ENCODE peak calls at places on chromosomes 1 and 21, in ten cellular contexts. One of them, this sample, is unnamed.

GRCh38 chr1:225534135-225534534 is 106.3 kb upstream of the LBR start:
- DNase-seq in HCEC 1CT: no peak
- DNase-seq in HTR-8/SVneo: no peak
- DNase-seq in EH: no peak
- DNase-seq in omental fat pad: no peak
- DNase-seq in lower leg skin: no peak
- DNase-seq in bronchial epithelial cell: no peak
- DNase-seq in H54: no peak
- DNase-seq in NCI-H510A treated with DMSO at 0.1 percent for 48 hours: no peak
- DNase-seq in upper lobe of right lung: no peak
- DNase-seq in this sample: no peak

GRCh38 chr1:203638914-203639313 is 12.3 kb downstream of the ATP2B4 start:
- DNase-seq in HCEC 1CT: no peak
- DNase-seq in HTR-8/SVneo: no peak
- DNase-seq in EH: peak; percentile 38
- DNase-seq in omental fat pad: no peak
- DNase-seq in lower leg skin: no peak
- DNase-seq in bronchial epithelial cell: peak; percentile 43
- DNase-seq in H54: no peak
- DNase-seq in NCI-H510A treated with DMSO at 0.1 percent for 48 hours: no peak
- DNase-seq in upper lobe of right lung: no peak
- DNase-seq in this sample: no peak

GRCh38 chr1:72557446-72558049 is 275.2 kb upstream of the NEGR1 start:
- DNase-seq in HCEC 1CT: peak; percentile 29
- DNase-seq in HTR-8/SVneo: no peak
- DNase-seq in EH: peak; percentile 38
- DNase-seq in omental fat pad: no peak
- DNase-seq in lower leg skin: no peak
- DNase-seq in bronchial epithelial cell: peak; percentile 10
- DNase-seq in H54: no peak
- DNase-seq in NCI-H510A treated with DMSO at 0.1 percent for 48 hours: no peak
- DNase-seq in upper lobe of right lung: no peak
- DNase-seq in this sample: no peak

GRCh38 chr1:48250572-48250971 is 28.1 kb downstream of the SLC5A9 start:
- DNase-seq in HCEC 1CT: no peak
- DNase-seq in HTR-8/SVneo: no peak
- DNase-seq in EH: no peak
- DNase-seq in omental fat pad: no peak
- DNase-seq in lower leg skin: no peak
- DNase-seq in bronchial epithelial cell: no peak
- DNase-seq in H54: no peak
- DNase-seq in NCI-H510A treated with DMSO at 0.1 percent for 48 hours: peak; percentile 25
- DNase-seq in upper lobe of right lung: no peak
- DNase-seq in this sample: no peak

GRCh38 chr1:3981261-3981660 is 81.2 kb upstream of the C1orf174 start:
- DNase-seq in HCEC 1CT: no peak
- DNase-seq in HTR-8/SVneo: no peak
- DNase-seq in EH: no peak
- DNase-seq in omental fat pad: no peak
- DNase-seq in lower leg skin: no peak
- DNase-seq in bronchial epithelial cell: no peak
- DNase-seq in H54: no peak
- DNase-seq in NCI-H510A treated with DMSO at 0.1 percent for 48 hours: no peak
- DNase-seq in upper lobe of right lung: no peak
- DNase-seq in this sample: no peak

GRCh38 chr1:160656737-160657476 is 10.1 kb upstream of the SLAMF1 start:
- DNase-seq in HCEC 1CT: no peak
- DNase-seq in HTR-8/SVneo: no peak
- DNase-seq in EH: no peak
- DNase-seq in omental fat pad: no peak
- DNase-seq in lower leg skin: no peak
- DNase-seq in bronchial epithelial cell: no peak
- DNase-seq in H54: no peak
- DNase-seq in NCI-H510A treated with DMSO at 0.1 percent for 48 hours: no peak
- DNase-seq in upper lobe of right lung: no peak
- DNase-seq in this sample: no peak

GRCh38 chr1:22915816-22916468 is 56.7 kb downstream of the LACTBL1 start:
- DNase-seq in HCEC 1CT: no peak
- DNase-seq in HTR-8/SVneo: no peak
- DNase-seq in EH: no peak
- DNase-seq in omental fat pad: no peak
- DNase-seq in lower leg skin: no peak
- DNase-seq in bronchial epithelial cell: no peak
- DNase-seq in H54: no peak
- DNase-seq in NCI-H510A treated with DMSO at 0.1 percent for 48 hours: no peak
- DNase-seq in upper lobe of right lung: no peak
- DNase-seq in this sample: no peak

GRCh38 chr1:151606384-151606783 is 5.5 kb upstream of the SNX27 start:
- DNase-seq in HCEC 1CT: no peak
- DNase-seq in HTR-8/SVneo: no peak
- DNase-seq in EH: no peak
- DNase-seq in omental fat pad: no peak
- DNase-seq in lower leg skin: no peak
- DNase-seq in bronchial epithelial cell: peak; percentile 97
- DNase-seq in H54: no peak
- DNase-seq in NCI-H510A treated with DMSO at 0.1 percent for 48 hours: no peak
- DNase-seq in upper lobe of right lung: no peak
- DNase-seq in this sample: no peak

GRCh38 chr1:18907021-18907913 is 4.9 kb upstream of the ALDH4A1 start:
- DNase-seq in HCEC 1CT: peak; percentile 42
- DNase-seq in HTR-8/SVneo: peak; percentile 29
- DNase-seq in EH: peak; percentile 73
- DNase-seq in omental fat pad: no peak
- DNase-seq in lower leg skin: no peak
- DNase-seq in bronchial epithelial cell: peak; percentile 43
- DNase-seq in H54: peak; percentile 37
- DNase-seq in NCI-H510A treated with DMSO at 0.1 percent for 48 hours: peak; percentile 58
- DNase-seq in upper lobe of right lung: peak; percentile 77
- DNase-seq in this sample: peak; percentile 72

GRCh38 chr1:81509619-81510018 is 291.1 kb upstream of the ADGRL2 start:
- DNase-seq in HCEC 1CT: no peak
- DNase-seq in HTR-8/SVneo: no peak
- DNase-seq in EH: no peak
- DNase-seq in omental fat pad: no peak
- DNase-seq in lower leg skin: peak; percentile 17
- DNase-seq in bronchial epithelial cell: peak; percentile 95
- DNase-seq in H54: no peak
- DNase-seq in NCI-H510A treated with DMSO at 0.1 percent for 48 hours: no peak
- DNase-seq in upper lobe of right lung: no peak
- DNase-seq in this sample: no peak

GRCh38 chr21:37166733-37167132 is 93.7 kb downstream of the TTC3 start:
- DNase-seq in HCEC 1CT: no peak
- DNase-seq in HTR-8/SVneo: peak; percentile 17
- DNase-seq in EH: peak; percentile 32
- DNase-seq in omental fat pad: no peak
- DNase-seq in lower leg skin: no peak
- DNase-seq in bronchial epithelial cell: peak; percentile 20
- DNase-seq in H54: peak; percentile 10
- DNase-seq in NCI-H510A treated with DMSO at 0.1 percent for 48 hours: peak; percentile 42
- DNase-seq in upper lobe of right lung: no peak
- DNase-seq in this sample: peak; percentile 12

GRCh38 chr1:78250201-78250600 is 204.4 kb downstream of the GIPC2 start:
- DNase-seq in HCEC 1CT: no peak
- DNase-seq in HTR-8/SVneo: no peak
- DNase-seq in EH: no peak
- DNase-seq in omental fat pad: no peak
- DNase-seq in lower leg skin: no peak
- DNase-seq in bronchial epithelial cell: no peak
- DNase-seq in H54: no peak
- DNase-seq in NCI-H510A treated with DMSO at 0.1 percent for 48 hours: no peak
- DNase-seq in upper lobe of right lung: no peak
- DNase-seq in this sample: no peak

GRCh38 chr1:205976708-205977107 is 26.5 kb downstream of the RAB7B start:
- DNase-seq in HCEC 1CT: peak; percentile 42
- DNase-seq in HTR-8/SVneo: peak; percentile 51
- DNase-seq in EH: peak; percentile 83
- DNase-seq in omental fat pad: peak; percentile 12
- DNase-seq in lower leg skin: no peak
- DNase-seq in bronchial epithelial cell: peak; percentile 67
- DNase-seq in H54: peak; percentile 44
- DNase-seq in NCI-H510A treated with DMSO at 0.1 percent for 48 hours: peak; percentile 49
- DNase-seq in upper lobe of right lung: peak; percentile 47
- DNase-seq in this sample: no peak

GRCh38 chr1:67020304-67020703 is 33.6 kb downstream of the SLC35D1 start:
- DNase-seq in HCEC 1CT: peak; percentile 26
- DNase-seq in HTR-8/SVneo: no peak
- DNase-seq in EH: peak; percentile 74
- DNase-seq in omental fat pad: no peak
- DNase-seq in lower leg skin: no peak
- DNase-seq in bronchial epithelial cell: no peak
- DNase-seq in H54: no peak
- DNase-seq in NCI-H510A treated with DMSO at 0.1 percent for 48 hours: no peak
- DNase-seq in upper lobe of right lung: no peak
- DNase-seq in this sample: no peak

GRCh38 chr1:10598088-10598712 is 123.5 kb downstream of the PEX14 start:
- DNase-seq in HCEC 1CT: no peak
- DNase-seq in HTR-8/SVneo: no peak
- DNase-seq in EH: peak; percentile 34
- DNase-seq in omental fat pad: no peak
- DNase-seq in lower leg skin: no peak
- DNase-seq in bronchial epithelial cell: no peak
- DNase-seq in H54: no peak
- DNase-seq in NCI-H510A treated with DMSO at 0.1 percent for 48 hours: peak; percentile 99
- DNase-seq in upper lobe of right lung: no peak
- DNase-seq in this sample: no peak

GRCh38 chr1:56527548-56528302 is 51.6 kb downstream of the PLPP3 start:
- DNase-seq in HCEC 1CT: peak; percentile 24
- DNase-seq in HTR-8/SVneo: peak; percentile 8
- DNase-seq in EH: no peak
- DNase-seq in omental fat pad: no peak
- DNase-seq in lower leg skin: no peak
- DNase-seq in bronchial epithelial cell: no peak
- DNase-seq in H54: no peak
- DNase-seq in NCI-H510A treated with DMSO at 0.1 percent for 48 hours: no peak
- DNase-seq in upper lobe of right lung: no peak
- DNase-seq in this sample: no peak

GRCh38 chr1:195763146-195763906 is 844.9 kb downstream of the KCNT2 start:
- DNase-seq in HCEC 1CT: no peak
- DNase-seq in HTR-8/SVneo: no peak
- DNase-seq in EH: no peak
- DNase-seq in omental fat pad: no peak
- DNase-seq in lower leg skin: no peak
- DNase-seq in bronchial epithelial cell: no peak
- DNase-seq in H54: no peak
- DNase-seq in NCI-H510A treated with DMSO at 0.1 percent for 48 hours: no peak
- DNase-seq in upper lobe of right lung: no peak
- DNase-seq in this sample: no peak

GRCh38 chr1:31757204-31757679 is 6.9 kb downstream of the ADGRB2 start:
- DNase-seq in HCEC 1CT: no peak
- DNase-seq in HTR-8/SVneo: no peak
- DNase-seq in EH: no peak
- DNase-seq in omental fat pad: no peak
- DNase-seq in lower leg skin: no peak
- DNase-seq in bronchial epithelial cell: no peak
- DNase-seq in H54: no peak
- DNase-seq in NCI-H510A treated with DMSO at 0.1 percent for 48 hours: no peak
- DNase-seq in upper lobe of right lung: no peak
- DNase-seq in this sample: no peak

GRCh38 chr1:226983998-226984364 is 43.9 kb downstream of the COQ8A start:
- DNase-seq in HCEC 1CT: no peak
- DNase-seq in HTR-8/SVneo: no peak
- DNase-seq in EH: no peak
- DNase-seq in omental fat pad: no peak
- DNase-seq in lower leg skin: no peak
- DNase-seq in bronchial epithelial cell: no peak
- DNase-seq in H54: no peak
- DNase-seq in NCI-H510A treated with DMSO at 0.1 percent for 48 hours: no peak
- DNase-seq in upper lobe of right lung: no peak
- DNase-seq in this sample: no peak

GRCh38 chr21:35252831-35253230 is 203.7 kb upstream of the RUNX1 start:
- DNase-seq in HCEC 1CT: peak; percentile 91
- DNase-seq in HTR-8/SVneo: no peak
- DNase-seq in EH: peak; percentile 84
- DNase-seq in omental fat pad: no peak
- DNase-seq in lower leg skin: no peak
- DNase-seq in bronchial epithelial cell: no peak
- DNase-seq in H54: no peak
- DNase-seq in NCI-H510A treated with DMSO at 0.1 percent for 48 hours: no peak
- DNase-seq in upper lobe of right lung: no peak
- DNase-seq in this sample: peak; percentile 23

GRCh38 chr1:212669102-212669501 is 30.5 kb downstream of the BATF3 start:
- DNase-seq in HCEC 1CT: peak; percentile 22
- DNase-seq in HTR-8/SVneo: peak; percentile 30
- DNase-seq in EH: peak; percentile 32
- DNase-seq in omental fat pad: no peak
- DNase-seq in lower leg skin: no peak
- DNase-seq in bronchial epithelial cell: no peak
- DNase-seq in H54: no peak
- DNase-seq in NCI-H510A treated with DMSO at 0.1 percent for 48 hours: no peak
- DNase-seq in upper lobe of right lung: no peak
- DNase-seq in this sample: no peak

GRCh38 chr1:28811766-28812668 is at the start of gene OPRD1:
- DNase-seq in HCEC 1CT: no peak
- DNase-seq in HTR-8/SVneo: no peak
- DNase-seq in EH: no peak
- DNase-seq in omental fat pad: no peak
- DNase-seq in lower leg skin: no peak
- DNase-seq in bronchial epithelial cell: no peak
- DNase-seq in H54: no peak
- DNase-seq in NCI-H510A treated with DMSO at 0.1 percent for 48 hours: no peak
- DNase-seq in upper lobe of right lung: no peak
- DNase-seq in this sample: no peak

GRCh38 chr1:165490175-165490574 is 45.2 kb upstream of the RXRG start:
- DNase-seq in HCEC 1CT: no peak
- DNase-seq in HTR-8/SVneo: no peak
- DNase-seq in EH: no peak
- DNase-seq in omental fat pad: no peak
- DNase-seq in lower leg skin: no peak
- DNase-seq in bronchial epithelial cell: no peak
- DNase-seq in H54: no peak
- DNase-seq in NCI-H510A treated with DMSO at 0.1 percent for 48 hours: no peak
- DNase-seq in upper lobe of right lung: no peak
- DNase-seq in this sample: no peak

GRCh38 chr1:109912214-109912861 is 1.7 kb downstream of the CSF1 start:
- DNase-seq in HCEC 1CT: no peak
- DNase-seq in HTR-8/SVneo: no peak
- DNase-seq in EH: peak; percentile 37
- DNase-seq in omental fat pad: no peak
- DNase-seq in lower leg skin: no peak
- DNase-seq in bronchial epithelial cell: no peak
- DNase-seq in H54: no peak
- DNase-seq in NCI-H510A treated with DMSO at 0.1 percent for 48 hours: no peak
- DNase-seq in upper lobe of right lung: no peak
- DNase-seq in this sample: no peak

GRCh38 chr1:2206813-2207488 is 12.4 kb upstream of the FAAP20 start:
- DNase-seq in HCEC 1CT: no peak
- DNase-seq in HTR-8/SVneo: no peak
- DNase-seq in EH: peak; percentile 16
- DNase-seq in omental fat pad: no peak
- DNase-seq in lower leg skin: no peak
- DNase-seq in bronchial epithelial cell: no peak
- DNase-seq in H54: no peak
- DNase-seq in NCI-H510A treated with DMSO at 0.1 percent for 48 hours: no peak
- DNase-seq in upper lobe of right lung: peak; percentile 68
- DNase-seq in this sample: no peak

GRCh38 chr1:78617615-78618026 is 2.6 kb upstream of the IFI44L start:
- DNase-seq in HCEC 1CT: peak; percentile 78
- DNase-seq in HTR-8/SVneo: peak; percentile 45
- DNase-seq in EH: peak; percentile 85
- DNase-seq in omental fat pad: no peak
- DNase-seq in lower leg skin: peak; percentile 66
- DNase-seq in bronchial epithelial cell: peak; percentile 73
- DNase-seq in H54: peak; percentile 19
- DNase-seq in NCI-H510A treated with DMSO at 0.1 percent for 48 hours: peak; percentile 87
- DNase-seq in upper lobe of right lung: peak; percentile 71
- DNase-seq in this sample: peak; percentile 7

GRCh38 chr1:9542425-9542824 is 3.2 kb downstream of the SLC25A33 start:
- DNase-seq in HCEC 1CT: no peak
- DNase-seq in HTR-8/SVneo: no peak
- DNase-seq in EH: peak; percentile 65
- DNase-seq in omental fat pad: no peak
- DNase-seq in lower leg skin: no peak
- DNase-seq in bronchial epithelial cell: no peak
- DNase-seq in H54: no peak
- DNase-seq in NCI-H510A treated with DMSO at 0.1 percent for 48 hours: peak; percentile 63
- DNase-seq in upper lobe of right lung: no peak
- DNase-seq in this sample: no peak

GRCh38 chr1:184693011-184693410 is 61.6 kb downstream of the EDEM3 start:
- DNase-seq in HCEC 1CT: no peak
- DNase-seq in HTR-8/SVneo: no peak
- DNase-seq in EH: no peak
- DNase-seq in omental fat pad: no peak
- DNase-seq in lower leg skin: no peak
- DNase-seq in bronchial epithelial cell: no peak
- DNase-seq in H54: no peak
- DNase-seq in NCI-H510A treated with DMSO at 0.1 percent for 48 hours: no peak
- DNase-seq in upper lobe of right lung: no peak
- DNase-seq in this sample: no peak